ENCODE peak calls at places on chromosomes 6 and 20, in five cellular contexts. K is GM12878, V is HepG2, U is H1, H is K562. G is an unnamed sample.

GRCh38 chr6:10398439-10399218 is 16.2 kb downstream of the TFAP2A start:
- DNase-seq in K (no peak), V (no peak), U (no peak), H (no peak), G (no peak)

GRCh38 chr20:36861875-36862801 is 13.8 kb upstream of the TLDC2 start:
- DNase-seq in K (no peak), V (peak; percentile 87), U (peak; percentile 61), H (peak; percentile 68), G (peak; percentile 42)

GRCh38 chr6:98831057-98832031 is 3.0 kb upstream of the POU3F2 start:
- DNase-seq in K (no peak), V (no peak), U (peak; percentile 77), H (no peak), G (no peak)

GRCh38 chr6:42041131-42042055 is 8.9 kb upstream of the TAF8 start:
- DNase-seq in K (no peak), V (no peak), U (no peak), H (no peak), G (no peak)

GRCh38 chr20:41418031-41418430 is 51.4 kb upstream of the EMILIN3 start:
- DNase-seq in K (no peak), V (no peak), U (no peak), H (no peak), G (no peak)

GRCh38 chr6:19303381-19303780 is 533.8 kb upstream of the ID4 start:
- DNase-seq in K (no peak), V (no peak), U (no peak), H (no peak), G (no peak)

GRCh38 chr6:53796791-53797190 is 2.0 kb downstream of the LRRC1 start:
- DNase-seq in K (no peak), V (no peak), U (no peak), H (no peak), G (no peak)

GRCh38 chr20:24782801-24783630 is 166.1 kb upstream of the CST7 start:
- DNase-seq in K (no peak), V (peak; percentile 24), U (no peak), H (no peak), G (no peak)

GRCh38 chr6:22575190-22575589 is 5.8 kb downstream of the HDGFL1 start:
- DNase-seq in K (no peak), V (no peak), U (no peak), H (no peak), G (no peak)

GRCh38 chr6:44051516-44051915 is 75.7 kb downstream of the MRPL14 start:
- DNase-seq in K (no peak), V (no peak), U (no peak), H (no peak), G (no peak)

GRCh38 chr20:40770564-40771307 is 81.7 kb upstream of the MAFB start:
- DNase-seq in K (no peak), V (no peak), U (peak; percentile 43), H (no peak), G (no peak)

GRCh38 chr6:10722820-10723651 is at the start of gene TMEM14C:
- DNase-seq in K (peak; percentile 71), V (peak; percentile 99), U (peak; percentile 98), H (peak; percentile 97), G (peak; percentile 95)

GRCh38 chr6:30721198-30722024 is 1.3 kb downstream of the TUBB start:
- DNase-seq in K (no peak), V (peak; percentile 80), U (peak; percentile 91), H (peak; percentile 90), G (peak; percentile 69)

GRCh38 chr6:32622545-32623401 is 14.4 kb upstream of the HLA-DQA1 start:
- DNase-seq in K (peak; percentile 96), V (peak; percentile 28), U (no peak), H (no peak), G (no peak)

GRCh38 chr6:158528826-158529225 is 31.1 kb upstream of the TMEM181 start:
- DNase-seq in K (no peak), V (no peak), U (no peak), H (no peak), G (no peak)

GRCh38 chr20:5748246-5748645 is 2.0 kb upstream of the SHLD1 start:
- DNase-seq in K (no peak), V (no peak), U (no peak), H (no peak), G (no peak)

GRCh38 chr6:155943635-155944034 is 488.0 kb upstream of the NOX3 start:
- DNase-seq in K (no peak), V (no peak), U (no peak), H (no peak), G (no peak)

GRCh38 chr6:722608-723007 is 29.7 kb upstream of the EXOC2 start:
- DNase-seq in K (no peak), V (no peak), U (no peak), H (no peak), G (no peak)

GRCh38 chr6:21496749-21497148 is 96.8 kb upstream of the SOX4 start:
- DNase-seq in K (no peak), V (no peak), U (no peak), H (no peak), G (no peak)

GRCh38 chr20:13285408-13285807 is 64.3 kb downstream of the ISM1 start:
- DNase-seq in K (no peak), V (no peak), U (no peak), H (no peak), G (no peak)

GRCh38 chr6:37868447-37868825 is 48.9 kb downstream of the ZFAND3 start:
- DNase-seq in K (no peak), V (no peak), U (no peak), H (no peak), G (no peak)

GRCh38 chr6:21263531-21264287 is 329.8 kb upstream of the SOX4 start:
- DNase-seq in K (peak; percentile 63), V (no peak), U (no peak), H (peak; percentile 32), G (no peak)

GRCh38 chr6:145155411-145155810 is 579.9 kb downstream of the EPM2A start:
- DNase-seq in K (no peak), V (no peak), U (no peak), H (no peak), G (no peak)

GRCh38 chr20:4717816-4718215 is 3.9 kb upstream of the PRND start:
- DNase-seq in K (no peak), V (no peak), U (no peak), H (no peak), G (no peak)

DNA sequence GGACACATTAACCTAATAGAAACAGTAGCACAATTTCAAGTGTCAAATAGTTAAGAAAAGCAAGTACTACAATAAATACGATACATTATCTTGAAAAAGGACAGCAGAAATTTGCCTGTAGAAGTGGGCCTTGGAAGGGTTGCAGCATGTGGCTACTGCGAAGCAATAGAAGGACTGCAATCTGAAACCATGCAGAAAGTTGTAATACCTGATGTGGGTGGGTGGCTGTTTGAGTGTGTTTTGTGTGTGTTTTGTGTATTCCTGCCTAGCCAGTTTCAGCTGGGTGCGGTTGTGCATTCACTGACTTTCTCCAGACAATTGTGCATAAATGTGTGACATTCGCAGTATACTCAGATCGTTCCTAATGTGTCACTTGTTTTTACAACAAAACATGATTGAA is 79.0 kb downstream of the RPP40 start:
- DNase-seq in K (no peak), V (no peak), U (no peak), H (no peak), G (no peak)
- TF ChIP-seq SRF in K (no peak), V (no peak), U (no peak), H (no peak), G (no peak)

GRCh38 chr6:118755941-118756646 is 104.7 kb upstream of the CEP85L start:
- DNase-seq in K (no peak), V (no peak), U (no peak), H (no peak), G (no peak)
- TF ChIP-seq SRF in K (no peak), V (no peak), U (no peak), H (no peak), G (no peak)

DNA sequence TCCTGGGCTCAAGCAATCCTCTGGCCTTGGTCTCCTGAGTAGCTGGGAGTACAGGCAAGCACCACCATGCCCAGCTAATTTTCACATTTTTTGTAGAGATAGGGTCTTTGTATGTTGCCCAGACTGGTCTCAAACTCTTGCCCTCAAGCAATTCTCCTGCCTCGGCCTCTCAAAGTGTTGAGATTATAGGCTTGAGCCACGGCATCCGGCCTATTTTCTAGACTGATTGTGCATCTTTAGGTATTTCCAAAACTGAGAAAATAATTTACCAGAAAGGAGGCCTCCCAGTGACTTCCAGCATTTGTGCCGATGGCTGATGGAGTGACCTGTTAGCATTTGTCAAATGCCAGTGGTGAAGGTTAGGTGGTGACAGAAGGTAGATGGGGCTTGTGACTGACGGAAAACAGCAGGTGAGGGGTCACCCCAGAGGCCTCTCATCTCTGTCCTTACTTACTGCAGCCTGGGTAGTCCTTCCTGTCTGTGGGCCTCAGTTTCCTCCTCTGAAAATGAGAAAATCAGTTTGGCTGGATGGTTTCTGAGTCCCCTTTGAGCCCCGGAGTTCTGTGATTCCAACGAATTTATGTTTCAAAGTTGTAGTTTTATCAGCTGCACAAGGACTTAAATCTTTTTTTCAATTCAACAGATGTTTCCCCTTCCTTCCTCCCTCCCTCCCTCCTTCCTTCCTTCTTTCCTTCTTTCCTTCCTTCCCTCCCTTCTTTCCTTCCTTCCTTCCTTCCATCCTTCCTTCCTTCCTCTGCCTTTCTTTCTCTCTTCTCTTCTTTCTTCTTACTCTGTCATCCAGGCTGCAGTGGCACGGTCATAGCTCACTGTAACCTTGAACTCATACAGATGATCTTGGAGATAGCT is 53.5 kb downstream of the TGM2 start:
- DNase-seq in K (no peak), V (no peak), U (peak; percentile 13), H (no peak), G (no peak)
- TF ChIP-seq SRF in K (no peak), V (no peak), U (no peak), H (no peak), G (no peak)

DNA sequence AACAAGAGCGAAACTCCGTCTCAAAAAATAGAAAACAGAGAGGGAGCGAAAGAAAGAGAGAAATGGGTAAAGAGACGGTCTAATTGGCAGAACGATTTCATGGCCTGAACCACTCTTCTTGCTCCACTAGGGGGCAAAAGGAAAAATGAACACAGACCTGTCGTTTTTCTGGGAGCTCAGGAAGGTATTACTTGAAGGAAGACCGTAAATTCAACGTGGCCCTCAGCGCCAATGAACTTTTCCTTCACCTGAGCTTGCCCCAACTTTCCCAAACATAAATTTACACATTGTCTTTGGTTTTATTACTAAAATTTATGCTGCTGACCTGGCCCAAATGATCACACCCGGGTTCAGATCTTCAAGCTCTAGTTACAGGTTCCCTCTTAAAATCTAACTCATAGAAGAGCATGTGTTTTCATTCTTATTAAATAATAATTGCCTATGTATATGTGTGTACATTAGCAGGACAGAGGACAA is 67.3 kb downstream of the ATP9A start:
- DNase-seq in K (no peak), V (peak; percentile 75), U (no peak), H (peak; percentile 43), G (peak; percentile 35)
- TF ChIP-seq SRF in K (no peak), V (no peak), U (no peak), H (no peak), G (no peak)

GRCh38 chr6:152821525-152821924 is 70.9 kb downstream of the VIP start:
- DNase-seq in K (no peak), V (no peak), U (no peak), H (no peak), G (peak; percentile 3)
- TF ChIP-seq SRF in K (no peak), V (no peak), U (no peak), H (no peak), G (no peak)

G was measured in HCT116.